ENCODE peak calls at places on chromosomes 2 and 18, in seven cellular contexts. One of them, this sample, is unnamed.
A peak's percentile ranks its signal among the peaks of the same experiment; 100 is the strongest.

GRCh38 chr2:208406474-208407451 is at the start of gene PTH2R:
- DNase-seq in H9: peak; percentile 71
- DNase-seq in IMR-90: no peak
- DNase-seq in neuronal stem cell: peak; percentile 29
- DNase-seq in mesenchymal stem cell: no peak
- DNase-seq in H1: peak; percentile 65
- DNase-seq in trophoblast cell: peak; percentile 57
- DNase-seq in this sample: peak; percentile 44

GRCh38 chr2:142974288-142975024 is 97.0 kb downstream of the KYNU start:
- DNase-seq in H9: peak; percentile 40
- DNase-seq in IMR-90: peak; percentile 55
- DNase-seq in neuronal stem cell: no peak
- DNase-seq in mesenchymal stem cell: peak; percentile 43
- DNase-seq in H1: no peak
- DNase-seq in trophoblast cell: peak; percentile 86
- DNase-seq in this sample: peak; percentile 86

GRCh38 chr2:66781804-66782203 is 346.9 kb downstream of the MEIS1 start:
- DNase-seq in H9: no peak
- DNase-seq in IMR-90: no peak
- DNase-seq in neuronal stem cell: no peak
- DNase-seq in mesenchymal stem cell: no peak
- DNase-seq in H1: no peak
- DNase-seq in trophoblast cell: no peak
- DNase-seq in this sample: no peak

GRCh38 chr2:237471457-237472186 is 15.4 kb upstream of the MLPH start:
- DNase-seq in H9: peak; percentile 84
- DNase-seq in IMR-90: peak; percentile 68
- DNase-seq in neuronal stem cell: peak; percentile 24
- DNase-seq in mesenchymal stem cell: peak; percentile 72
- DNase-seq in H1: peak; percentile 81
- DNase-seq in trophoblast cell: peak; percentile 18
- DNase-seq in this sample: peak; percentile 84

GRCh38 chr2:143681006-143681405 is 551.8 kb downstream of the ARHGAP15 start:
- DNase-seq in H9: no peak
- DNase-seq in IMR-90: no peak
- DNase-seq in neuronal stem cell: no peak
- DNase-seq in mesenchymal stem cell: no peak
- DNase-seq in H1: no peak
- DNase-seq in trophoblast cell: no peak
- DNase-seq in this sample: peak; percentile 54

GRCh38 chr2:163665817-163666216 is 70.0 kb downstream of the FIGN start:
- DNase-seq in H9: no peak
- DNase-seq in IMR-90: peak; percentile 49
- DNase-seq in neuronal stem cell: no peak
- DNase-seq in mesenchymal stem cell: peak; percentile 71
- DNase-seq in H1: no peak
- DNase-seq in trophoblast cell: no peak
- DNase-seq in this sample: no peak

GRCh38 chr2:131031875-131032274 is 61.4 kb downstream of the FAM168B start:
- DNase-seq in H9: no peak
- DNase-seq in IMR-90: no peak
- DNase-seq in neuronal stem cell: no peak
- DNase-seq in mesenchymal stem cell: no peak
- DNase-seq in H1: no peak
- DNase-seq in trophoblast cell: no peak
- DNase-seq in this sample: no peak

GRCh38 chr2:19456695-19457094 is 98.3 kb upstream of the OSR1 start:
- DNase-seq in H9: no peak
- DNase-seq in IMR-90: no peak
- DNase-seq in neuronal stem cell: no peak
- DNase-seq in mesenchymal stem cell: no peak
- DNase-seq in H1: no peak
- DNase-seq in trophoblast cell: no peak
- DNase-seq in this sample: no peak

GRCh38 chr18:48833701-48834394 is 116.9 kb downstream of the SMAD7 start:
- DNase-seq in H9: peak; percentile 23
- DNase-seq in IMR-90: peak; percentile 23
- DNase-seq in neuronal stem cell: no peak
- DNase-seq in mesenchymal stem cell: peak; percentile 56
- DNase-seq in H1: no peak
- DNase-seq in trophoblast cell: no peak
- DNase-seq in this sample: no peak

GRCh38 chr2:33377048-33377447 is 99.4 kb upstream of the RASGRP3 start:
- DNase-seq in H9: no peak
- DNase-seq in IMR-90: no peak
- DNase-seq in neuronal stem cell: no peak
- DNase-seq in mesenchymal stem cell: no peak
- DNase-seq in H1: no peak
- DNase-seq in trophoblast cell: no peak
- DNase-seq in this sample: no peak

GRCh38 chr2:206918258-206918657 is 21.1 kb upstream of the CPO start:
- DNase-seq in H9: no peak
- DNase-seq in IMR-90: no peak
- DNase-seq in neuronal stem cell: no peak
- DNase-seq in mesenchymal stem cell: no peak
- DNase-seq in H1: no peak
- DNase-seq in trophoblast cell: no peak
- DNase-seq in this sample: peak; percentile 87

GRCh38 chr2:74423226-74424095 is 1.9 kb downstream of the WDR54 start:
- DNase-seq in H9: no peak
- DNase-seq in IMR-90: no peak
- DNase-seq in neuronal stem cell: no peak
- DNase-seq in mesenchymal stem cell: no peak
- DNase-seq in H1: no peak
- DNase-seq in trophoblast cell: no peak
- DNase-seq in this sample: no peak

GRCh38 chr2:221571108-221571390 is 1.1 kb downstream of the EPHA4 start:
- DNase-seq in H9: peak; percentile 35
- DNase-seq in IMR-90: peak; percentile 17
- DNase-seq in neuronal stem cell: no peak
- DNase-seq in mesenchymal stem cell: peak; percentile 48
- DNase-seq in H1: no peak
- DNase-seq in trophoblast cell: no peak
- DNase-seq in this sample: no peak

GRCh38 chr2:165633431-165633830 is 160.6 kb downstream of the GALNT3 start:
- DNase-seq in H9: no peak
- DNase-seq in IMR-90: no peak
- DNase-seq in neuronal stem cell: peak; percentile 75
- DNase-seq in mesenchymal stem cell: no peak
- DNase-seq in H1: no peak
- DNase-seq in trophoblast cell: no peak
- DNase-seq in this sample: peak; percentile 45

GRCh38 chr2:194100201-194100600 is 1556.8 kb upstream of the SLC39A10 start:
- DNase-seq in H9: no peak
- DNase-seq in IMR-90: no peak
- DNase-seq in neuronal stem cell: no peak
- DNase-seq in mesenchymal stem cell: no peak
- DNase-seq in H1: no peak
- DNase-seq in trophoblast cell: no peak
- DNase-seq in this sample: no peak

GRCh38 chr18:75223687-75224347 is 13.2 kb downstream of the TSHZ1 start:
- DNase-seq in H9: no peak
- DNase-seq in IMR-90: peak; percentile 6
- DNase-seq in neuronal stem cell: no peak
- DNase-seq in mesenchymal stem cell: no peak
- DNase-seq in H1: no peak
- DNase-seq in trophoblast cell: no peak
- DNase-seq in this sample: no peak

GRCh38 chr2:2590141-2590540 is 259.1 kb upstream of the MYT1L start:
- DNase-seq in H9: no peak
- DNase-seq in IMR-90: no peak
- DNase-seq in neuronal stem cell: no peak
- DNase-seq in mesenchymal stem cell: no peak
- DNase-seq in H1: no peak
- DNase-seq in trophoblast cell: no peak
- DNase-seq in this sample: no peak

GRCh38 chr2:69116438-69116837 is 103.5 kb downstream of the ANTXR1 start:
- DNase-seq in H9: no peak
- DNase-seq in IMR-90: peak; percentile 50
- DNase-seq in neuronal stem cell: no peak
- DNase-seq in mesenchymal stem cell: peak; percentile 39
- DNase-seq in H1: no peak
- DNase-seq in trophoblast cell: no peak
- DNase-seq in this sample: peak; percentile 29

DNA sequence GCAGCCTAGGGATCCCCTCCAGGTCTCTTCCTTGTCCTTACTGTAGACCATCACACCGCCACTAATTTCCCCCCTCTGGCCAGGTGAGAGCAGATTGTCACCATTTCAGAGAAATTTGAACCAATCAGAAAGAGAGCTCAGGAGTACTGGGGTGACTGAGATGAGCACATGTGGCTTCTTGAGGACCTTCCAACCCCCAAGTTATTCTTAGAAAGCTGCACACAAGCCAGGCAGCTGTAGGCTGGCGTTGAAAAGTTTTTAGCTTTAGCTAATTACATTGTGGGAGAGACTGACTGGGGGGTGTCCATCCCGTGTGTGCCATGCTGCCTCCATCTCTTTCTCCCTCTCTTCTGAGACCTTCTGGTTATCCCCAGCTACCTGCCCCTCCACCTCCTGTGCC is 154.0 kb downstream of the AGAP1 start:
- DNase-seq in H9: no peak
- DNase-seq in IMR-90: no peak
- DNase-seq in neuronal stem cell: no peak
- DNase-seq in mesenchymal stem cell: no peak
- DNase-seq in H1: no peak
- DNase-seq in trophoblast cell: no peak
- DNase-seq in this sample: no peak
- H2BK5ac ChIP-seq in H9: no peak overlapping the region
- H2BK5ac ChIP-seq in IMR-90: no peak overlapping the region
- H2BK5ac ChIP-seq in neuronal stem cell: no peak overlapping the region
- H2BK5ac ChIP-seq in mesenchymal stem cell: no peak overlapping the region
- H2BK5ac ChIP-seq in H1: no peak overlapping the region
- H2BK5ac ChIP-seq in trophoblast cell: no peak overlapping the region
- H2BK5ac ChIP-seq in this sample: no peak overlapping the region

DNA sequence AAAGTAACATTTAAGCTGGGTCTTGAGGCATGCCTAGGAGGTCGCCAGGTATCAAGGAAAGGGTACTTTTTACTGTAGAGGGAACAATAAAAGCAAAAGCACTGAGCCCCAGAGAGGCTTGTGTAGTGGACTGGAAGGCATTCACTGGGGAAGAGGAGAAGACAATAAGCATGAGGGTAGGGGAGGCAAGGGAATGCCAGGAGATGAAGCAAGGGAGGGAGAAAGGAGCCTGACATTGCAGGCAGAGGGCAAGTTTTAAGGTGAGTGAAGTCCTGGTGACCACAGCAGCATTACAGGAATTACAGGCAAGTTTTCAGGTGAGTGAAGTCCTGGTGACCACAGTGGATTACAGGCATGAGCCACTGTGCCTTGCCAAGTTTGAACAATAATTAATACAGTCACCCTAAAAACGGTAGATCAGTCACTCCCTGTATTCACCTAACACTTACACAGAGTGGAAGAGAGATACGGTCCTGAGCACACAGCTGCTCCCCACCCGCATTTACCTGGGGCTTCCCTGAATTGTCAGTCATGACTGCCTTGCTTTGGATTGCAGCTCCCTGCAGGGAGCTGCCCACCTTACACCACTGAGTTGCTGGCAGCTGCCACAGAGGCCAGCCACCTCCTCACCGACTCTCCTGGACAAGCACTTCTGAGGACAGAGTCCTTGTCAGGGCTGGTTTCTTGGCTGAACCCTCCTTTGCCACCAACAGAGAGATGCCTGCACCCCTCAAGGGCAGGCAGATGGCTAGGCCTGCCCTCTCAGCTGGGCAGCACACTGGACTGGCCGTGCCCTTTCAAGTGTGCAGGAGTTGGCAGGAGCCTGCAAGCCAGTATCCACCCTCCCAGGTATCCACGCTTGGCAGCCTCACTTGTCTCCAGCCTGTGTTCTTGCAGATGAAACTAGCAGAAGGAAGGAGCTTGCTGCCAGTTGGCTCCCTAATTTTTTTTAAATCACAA is 153.2 kb upstream of the MSH6 start:
- DNase-seq in H9: no peak
- DNase-seq in IMR-90: no peak
- DNase-seq in neuronal stem cell: no peak
- DNase-seq in mesenchymal stem cell: no peak
- DNase-seq in H1: no peak
- DNase-seq in trophoblast cell: peak; percentile 90
- DNase-seq in this sample: no peak
- H3K18ac ChIP-seq in H9: no peak overlapping the region
- H3K18ac ChIP-seq in IMR-90: no peak overlapping the region
- H3K18ac ChIP-seq in neuronal stem cell: peak overlapping the region; percentile 79
- H3K18ac ChIP-seq in mesenchymal stem cell: no peak overlapping the region
- H3K18ac ChIP-seq in H1: peak overlapping the region; percentile 15
- H3K18ac ChIP-seq in trophoblast cell: no peak overlapping the region
- H3K18ac ChIP-seq in this sample: no peak overlapping the region

GRCh38 chr2:172458561-172459124 is 31.3 kb downstream of the ITGA6 start:
- DNase-seq in H9: no peak
- DNase-seq in IMR-90: no peak
- DNase-seq in neuronal stem cell: no peak
- DNase-seq in mesenchymal stem cell: no peak
- DNase-seq in H1: no peak
- DNase-seq in trophoblast cell: no peak
- DNase-seq in this sample: no peak

GRCh38 chr2:172462393-172463381 is 35.3 kb downstream of the ITGA6 start:
- DNase-seq in H9: no peak
- DNase-seq in IMR-90: no peak
- DNase-seq in neuronal stem cell: no peak
- DNase-seq in mesenchymal stem cell: no peak
- DNase-seq in H1: no peak
- DNase-seq in trophoblast cell: no peak
- DNase-seq in this sample: no peak

GRCh38 chr2:172461591-172462392 is 34.4 kb downstream of the ITGA6 start:
- DNase-seq in H9: peak; percentile 85
- DNase-seq in IMR-90: peak; percentile 34
- DNase-seq in neuronal stem cell: peak; percentile 53
- DNase-seq in mesenchymal stem cell: peak; percentile 52
- DNase-seq in H1: peak; percentile 90
- DNase-seq in trophoblast cell: peak; percentile 82
- DNase-seq in this sample: peak; percentile 76

GRCh38 chr2:172457606-172458005 is 30.2 kb downstream of the ITGA6 start:
- DNase-seq in H9: no peak
- DNase-seq in IMR-90: peak; percentile 47
- DNase-seq in neuronal stem cell: no peak
- DNase-seq in mesenchymal stem cell: no peak
- DNase-seq in H1: no peak
- DNase-seq in trophoblast cell: no peak
- DNase-seq in this sample: no peak

DNA sequence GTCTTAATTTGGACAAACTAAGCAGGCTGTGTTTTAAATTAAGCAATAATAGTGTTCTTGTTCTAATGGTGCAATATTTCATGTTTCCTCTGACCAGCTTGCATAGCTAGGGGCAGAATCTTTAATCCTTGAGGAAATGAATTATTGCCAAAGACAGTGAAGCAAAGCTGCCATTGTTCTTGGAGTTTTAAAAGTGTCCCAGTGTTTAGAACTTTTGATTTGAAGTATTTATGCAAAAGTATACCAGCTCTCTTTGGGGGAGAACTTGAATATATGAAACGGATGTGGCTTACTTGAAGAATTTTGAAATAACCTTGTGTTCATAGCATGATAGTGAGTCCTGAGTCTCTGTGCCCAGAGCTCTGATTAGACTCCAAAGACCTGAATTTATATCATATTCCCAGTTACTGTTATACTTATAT is 33.4 kb downstream of the ITGA6 start:
- DNase-seq in H9: no peak
- DNase-seq in IMR-90: peak; percentile 75
- DNase-seq in neuronal stem cell: no peak
- DNase-seq in mesenchymal stem cell: no peak
- DNase-seq in H1: no peak
- DNase-seq in trophoblast cell: no peak
- DNase-seq in this sample: no peak
- H2BK5ac ChIP-seq in H9: no peak overlapping the region
- H2BK5ac ChIP-seq in IMR-90: no peak overlapping the region
- H2BK5ac ChIP-seq in neuronal stem cell: no peak overlapping the region
- H2BK5ac ChIP-seq in mesenchymal stem cell: no peak overlapping the region
- H2BK5ac ChIP-seq in H1: no peak overlapping the region
- H2BK5ac ChIP-seq in trophoblast cell: no peak overlapping the region
- H2BK5ac ChIP-seq in this sample: no peak overlapping the region

GRCh38 chr2:64846175-64846574 is 143.0 kb upstream of the SLC1A4 start:
- DNase-seq in H9: no peak
- DNase-seq in IMR-90: peak; percentile 55
- DNase-seq in neuronal stem cell: no peak
- DNase-seq in mesenchymal stem cell: peak; percentile 43
- DNase-seq in H1: no peak
- DNase-seq in trophoblast cell: no peak
- DNase-seq in this sample: no peak
- H3K18ac ChIP-seq in H9: no peak overlapping the region
- H3K18ac ChIP-seq in IMR-90: no peak overlapping the region
- H3K18ac ChIP-seq in neuronal stem cell: no peak overlapping the region
- H3K18ac ChIP-seq in mesenchymal stem cell: no peak overlapping the region
- H3K18ac ChIP-seq in H1: no peak overlapping the region
- H3K18ac ChIP-seq in trophoblast cell: no peak overlapping the region
- H3K18ac ChIP-seq in this sample: no peak overlapping the region